ENCODE peak calls at places on chromosomes 16 and 17, in nine cellular contexts. B, S, O, L, F, C, T, Z and G are unnamed samples.

GRCh38 chr16:88886915-88887521 is 20.6 kb upstream of the PABPN1L start:
- DNase-seq in B (peak; percentile 48), T (peak; percentile 60), F (no peak), O (no peak), Z (no peak), C (peak; percentile 60), L (peak; percentile 73), S (no peak), G (no peak)

GRCh38 chr17:7836596-7837374 is 2.8 kb downstream of the KDM6B start:
- DNase-seq in L (peak; percentile 94), T (peak; percentile 70), O (peak; percentile 93), S (peak; percentile 87), F (no peak), C (peak; percentile 99), B (peak; percentile 95), Z (peak; percentile 45), G (peak; percentile 91)

GRCh38 chr17:81954131-81955057 is 6.6 kb downstream of the NOTUM start:
- DNase-seq in O (no peak), S (no peak), Z (no peak), L (no peak), B (no peak), T (no peak), F (no peak), C (no peak), G (no peak)

GRCh38 chr16:72109966-72110530 is 16.4 kb downstream of the DHX38 start:
- DNase-seq in B (no peak), O (no peak), T (no peak), F (no peak), C (no peak), L (no peak), S (no peak), Z (no peak), G (no peak)

GRCh38 chr17:39863244-39863917 is 731 bp downstream of the IKZF3 start:
- DNase-seq in T (no peak), F (no peak), O (peak; percentile 46), C (no peak), S (no peak), B (no peak), L (no peak), Z (no peak), G (no peak)

GRCh38 chr16:30786936-30787612 is at the start of gene ZNF629:
- DNase-seq in T (no peak), B (peak; percentile 73), O (peak; percentile 39), C (peak; percentile 75), Z (peak; percentile 29), S (peak; percentile 77), L (no peak), F (no peak), G (peak; percentile 71)

GRCh38 chr17:63445571-63446217 is 412 bp downstream of the CYB561 start:
- DNase-seq in T (no peak), Z (peak; percentile 26), C (peak; percentile 56), O (no peak), F (no peak), B (no peak), L (no peak), S (peak; percentile 92), G (no peak)

GRCh38 chr17:82751571-82752370 is at the start of gene TBCD:
- DNase-seq in Z (peak; percentile 81), B (peak; percentile 91), L (peak; percentile 74), O (peak; percentile 93), T (peak; percentile 78), C (peak; percentile 90), S (peak; percentile 90), F (no peak), G (peak; percentile 90)

GRCh38 chr16:22322741-22323140 is 25.5 kb downstream of the POLR3E start:
- DNase-seq in L (no peak), S (no peak), O (no peak), B (no peak), F (no peak), C (no peak), T (no peak), Z (no peak), G (no peak)

GRCh38 chr17:72104164-72104862 is 16.5 kb upstream of the SOX9 start:
- DNase-seq in S (no peak), O (no peak), Z (no peak), C (no peak), B (no peak), F (no peak), T (no peak), L (no peak), G (no peak)

GRCh38 chr17:31541559-31541958 is 150.1 kb downstream of the RAB11FIP4 start:
- DNase-seq in Z (no peak), O (peak; percentile 62), S (no peak), C (no peak), F (no peak), T (no peak), B (no peak), L (no peak), G (no peak)

GRCh38 chr17:1573932-1574696 is 11.5 kb upstream of the PITPNA start:
- DNase-seq in L (peak; percentile 90), F (no peak), T (peak; percentile 59), Z (peak; percentile 40), S (peak; percentile 92), O (peak; percentile 84), C (peak; percentile 90), B (peak; percentile 79), G (peak; percentile 69)

GRCh38 chr17:1577186-1577585 is 14.6 kb upstream of the PITPNA start:
- DNase-seq in Z (no peak), C (peak; percentile 70), B (peak; percentile 92), T (peak; percentile 92), F (no peak), O (no peak), S (no peak), L (peak; percentile 81), G (peak; percentile 87)

GRCh38 chr17:1577657-1578428 is 15.3 kb upstream of the PITPNA start:
- DNase-seq in L (no peak), B (no peak), O (no peak), T (peak; percentile 47), S (no peak), F (no peak), Z (no peak), C (no peak), G (no peak)

GRCh38 chr17:1576500-1576899 is 13.9 kb upstream of the PITPNA start:
- DNase-seq in C (no peak), B (no peak), T (no peak), O (no peak), L (no peak), Z (no peak), F (no peak), S (no peak), G (no peak)

DNA sequence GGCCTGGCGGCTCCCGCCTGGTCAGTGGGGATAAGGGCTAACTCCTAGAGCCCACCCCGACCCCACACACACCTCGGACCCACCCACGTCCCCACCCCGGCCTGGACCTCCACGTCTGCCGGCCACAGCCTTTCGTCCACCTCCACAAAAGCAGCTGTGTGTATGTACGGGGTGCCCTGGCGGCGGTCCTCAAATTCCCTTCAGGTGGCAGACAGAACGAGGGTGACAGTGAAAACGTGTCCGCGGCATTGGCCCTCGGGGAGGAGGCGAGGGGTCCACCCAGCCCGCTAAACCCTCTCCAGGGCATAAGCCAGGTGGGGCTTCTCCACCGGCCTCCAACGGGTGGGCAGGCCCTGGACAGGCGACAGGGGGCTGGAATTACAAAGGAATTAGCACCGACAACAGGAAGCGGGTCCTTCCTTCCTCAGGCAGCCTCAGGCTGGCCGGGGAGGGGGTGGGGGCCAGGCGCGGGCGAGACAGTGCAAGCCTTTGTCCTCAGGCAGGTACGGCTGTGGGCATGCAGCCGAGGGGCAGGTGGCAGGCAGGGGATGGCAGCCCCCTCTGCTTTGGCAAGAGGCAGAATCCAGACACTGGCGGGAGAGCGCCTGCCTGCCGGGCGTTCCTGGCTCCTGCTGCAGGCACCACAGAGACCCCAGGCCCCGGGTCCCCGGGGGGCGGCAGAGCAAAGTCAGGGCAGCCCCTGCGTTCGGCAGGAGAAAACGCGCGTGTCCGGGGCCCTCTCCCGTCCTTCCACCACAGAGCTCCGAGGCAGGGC is 12.3 kb upstream of the PITPNA start:
- DNase-seq in T (no peak), C (no peak), Z (no peak), L (no peak), F (no peak), B (no peak), S (no peak), O (no peak), G (no peak)
- TF ChIP-seq CTCF in T (no peak), C (no peak), Z (no peak), L (no peak), F (no peak), B (no peak), S (no peak), O (peak; percentile 33), G (no peak)

DNA sequence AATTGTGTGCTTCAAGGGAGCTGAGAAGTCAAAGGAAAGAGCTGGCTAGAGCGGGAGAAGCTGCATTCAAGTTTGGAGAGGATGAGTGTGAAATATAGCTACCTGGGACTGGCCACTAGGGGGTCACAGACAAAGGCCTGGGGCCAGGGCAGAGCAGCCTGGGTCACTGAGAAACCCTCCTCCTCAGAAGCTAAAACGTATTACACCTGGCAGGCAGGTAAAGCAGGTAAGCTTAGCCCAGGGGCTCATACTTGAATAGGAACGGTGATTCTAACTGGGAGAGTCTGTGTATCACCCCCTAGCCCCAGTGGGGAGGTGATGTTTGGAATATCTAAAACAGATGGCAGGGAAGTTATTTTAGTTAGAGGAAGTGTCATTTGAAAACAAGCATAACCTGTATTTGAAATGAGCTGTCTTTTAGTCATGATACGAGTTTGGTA is 6.8 kb downstream of the KRT37 start:
- DNase-seq in L (no peak), F (no peak), C (no peak), O (peak; percentile 10), B (no peak), S (peak; percentile 67), Z (no peak), T (no peak), G (no peak)
- TF ChIP-seq CTCF in L (no peak), F (peak; percentile 74), C (peak; percentile 33), O (peak; percentile 71), B (peak; percentile 15), S (peak; percentile 36), Z (peak; percentile 16), T (no peak), G (peak; percentile 22)

DNA sequence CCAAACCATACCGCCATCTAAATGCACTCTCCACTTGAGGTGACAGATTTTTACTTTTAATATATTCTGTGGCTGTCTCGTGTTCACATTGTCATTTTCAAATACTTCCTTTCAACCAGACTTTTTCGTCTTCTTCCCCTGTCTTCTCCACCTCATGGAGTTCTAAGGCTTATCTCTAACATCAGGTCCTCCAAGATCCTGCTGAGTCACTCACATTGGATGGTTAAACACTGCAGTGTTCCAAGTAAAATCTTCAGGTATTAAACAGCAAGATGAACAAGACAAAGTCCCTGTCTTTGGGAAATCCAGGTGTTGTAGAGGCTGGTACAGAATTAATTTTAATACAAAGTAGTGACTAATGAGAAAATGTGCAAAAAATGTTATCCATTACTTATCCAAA is 330.2 kb upstream of the KIF2B start:
- DNase-seq in T (no peak), B (no peak), L (no peak), F (no peak), C (no peak), S (no peak), Z (no peak), O (no peak), G (no peak)
- TF ChIP-seq CTCF in T (no peak), B (no peak), L (no peak), F (no peak), C (no peak), S (no peak), Z (no peak), O (no peak), G (no peak)

DNA sequence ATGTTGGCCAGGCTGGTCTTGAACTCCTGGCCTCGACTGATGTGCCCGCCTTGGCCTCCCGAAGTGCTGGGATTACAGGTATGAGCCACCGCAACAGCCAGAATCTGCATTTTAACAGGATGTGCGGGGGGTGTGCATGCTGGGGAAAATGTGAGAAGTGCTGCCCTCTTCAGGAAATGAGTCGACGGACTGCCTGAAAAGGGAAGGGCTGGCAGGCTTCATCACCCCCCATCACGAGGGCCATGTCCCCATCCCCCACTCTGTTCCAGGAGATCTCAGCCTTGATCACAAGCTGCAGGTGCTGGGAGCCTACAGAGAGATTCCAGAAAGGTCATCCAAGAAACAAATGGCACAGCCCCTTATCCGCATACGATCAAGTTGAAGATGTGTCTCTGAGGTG is 195.3 kb upstream of the RPL38 start:
- DNase-seq in B (no peak), F (no peak), Z (peak; percentile 6), O (peak; percentile 40), S (peak; percentile 63), T (no peak), L (no peak), C (no peak), G (no peak)
- TF ChIP-seq CTCF in B (no peak), F (peak; percentile 28), Z (peak; percentile 38), O (peak; percentile 73), S (peak; percentile 43), T (no peak), L (no peak), C (no peak), G (peak; percentile 10)